ENCODE peak calls at places on chromosomes 2 and 18, in five cellular contexts. T is uterus, G is fibroblast of pulmonary artery, N is endothelial cell, H is GM13976. W is an unnamed sample.

GRCh38 chr18:13422541-13423147 is 204.1 kb downstream of the LDLRAD4 start:
- DNase-seq in T (no peak), G (no peak), N (no peak), H (no peak), W (no peak)

GRCh38 chr2:273338-273737 is 8.6 kb downstream of the ACP1 start:
- DNase-seq in T (no peak), G (no peak), N (no peak), H (no peak), W (no peak)

GRCh38 chr2:76808776-76809175 is 713.4 kb downstream of the LRRTM4 start:
- DNase-seq in T (no peak), G (no peak), N (no peak), H (no peak), W (no peak)

GRCh38 chr18:44198296-44199284 is 482.1 kb upstream of the SETBP1 start:
- DNase-seq in T (no peak), G (no peak), N (no peak), H (no peak), W (no peak)

GRCh38 chr18:61606068-61606660 is 272.9 kb downstream of the CDH20 start:
- DNase-seq in T (peak), G (peak), N (peak), H (no peak), W (no peak)

GRCh38 chr18:36808681-36809080 is 20.1 kb downstream of the TPGS2 start:
- DNase-seq in T (no peak), G (peak), N (no peak), H (no peak), W (no peak)

GRCh38 chr2:37616674-37616999 is 54.8 kb downstream of the CDC42EP3 start:
- DNase-seq in T (no peak), G (peak), N (no peak), H (no peak), W (no peak)

GRCh38 chr2:49444005-49444404 is 289.7 kb upstream of the FSHR start:
- DNase-seq in T (no peak), G (no peak), N (no peak), H (no peak), W (no peak)

DNA sequence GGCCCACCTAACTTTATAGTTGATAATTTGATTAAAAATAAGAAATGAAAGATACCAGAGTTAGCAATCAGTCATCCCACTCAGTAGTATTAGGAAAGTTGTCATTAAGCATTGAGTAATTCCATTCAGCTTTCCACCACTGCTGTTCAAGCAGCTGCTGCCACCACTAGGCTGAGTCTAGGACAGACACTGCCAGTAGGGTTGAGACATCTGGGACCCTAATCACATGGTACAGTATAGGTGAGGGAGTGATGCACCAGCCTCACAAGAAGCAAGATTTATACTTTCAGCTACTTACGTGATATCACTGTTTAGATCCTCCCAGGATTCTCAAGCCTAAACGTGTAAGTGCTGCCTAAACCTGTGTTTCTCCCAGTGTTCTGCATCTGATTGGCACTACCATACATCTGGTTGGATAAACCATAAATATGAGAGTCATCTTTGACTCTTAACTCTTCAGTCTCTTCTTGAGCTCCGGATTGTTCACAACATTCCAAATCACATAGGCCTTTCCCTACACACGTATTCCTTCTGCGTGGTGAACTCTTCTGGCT is 3.2 kb downstream of the UBXN4 start:
- DNase-seq in T (no peak), G (peak), N (peak), H (peak), W (no peak)
- TF ChIP-seq CTCF in T (no peak), G (peak), N (no peak), H (peak), W (peak)

DNA sequence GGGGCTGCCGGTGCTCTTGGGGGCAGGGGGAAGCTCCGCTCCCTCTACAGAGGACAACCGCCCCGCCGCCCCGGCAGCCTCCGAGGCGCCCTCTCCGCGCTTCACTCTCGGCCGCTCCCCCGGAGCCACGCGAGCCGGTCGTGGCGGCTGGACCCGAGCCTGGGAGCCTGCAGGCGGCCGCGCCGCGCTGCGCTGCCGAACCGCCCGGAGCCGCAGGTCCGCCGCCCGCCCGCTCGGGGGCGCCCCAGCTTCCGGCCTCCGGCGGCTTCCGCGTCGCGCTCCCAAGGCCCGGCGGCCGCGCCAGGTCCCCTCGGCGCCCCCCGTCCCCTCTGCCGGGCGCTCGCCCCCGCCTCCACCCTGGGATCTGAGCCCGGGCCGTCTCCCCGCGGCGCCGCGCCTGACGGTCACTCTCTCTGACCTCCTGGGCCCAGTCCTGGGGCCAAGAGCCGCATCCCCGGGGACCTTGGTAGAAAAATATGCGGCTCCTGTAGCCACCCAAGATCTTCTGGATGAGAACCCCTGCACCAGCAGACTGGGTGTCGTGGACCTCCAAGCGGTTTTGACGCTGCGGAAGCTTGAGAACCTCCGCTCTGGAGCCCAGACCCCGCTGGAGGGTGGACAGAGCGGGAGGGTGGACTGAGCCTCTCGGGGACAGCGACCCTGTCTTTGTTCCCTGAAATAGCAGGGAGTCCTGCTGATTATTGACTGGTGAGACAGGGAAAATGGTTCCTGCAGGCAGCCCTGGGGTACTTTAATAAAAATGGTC is 44.3 kb downstream of the SERTAD2 start:
- DNase-seq in T (peak), G (peak), N (peak), H (peak), W (peak)
- TF ChIP-seq CTCF in T (peak), G (no peak), N (peak), H (peak), W (peak)

GRCh38 chr18:39737869-39738268 is 2172.3 kb upstream of the CELF4 start:
- DNase-seq in T (no peak), G (no peak), N (no peak), H (no peak), W (no peak)

DNA sequence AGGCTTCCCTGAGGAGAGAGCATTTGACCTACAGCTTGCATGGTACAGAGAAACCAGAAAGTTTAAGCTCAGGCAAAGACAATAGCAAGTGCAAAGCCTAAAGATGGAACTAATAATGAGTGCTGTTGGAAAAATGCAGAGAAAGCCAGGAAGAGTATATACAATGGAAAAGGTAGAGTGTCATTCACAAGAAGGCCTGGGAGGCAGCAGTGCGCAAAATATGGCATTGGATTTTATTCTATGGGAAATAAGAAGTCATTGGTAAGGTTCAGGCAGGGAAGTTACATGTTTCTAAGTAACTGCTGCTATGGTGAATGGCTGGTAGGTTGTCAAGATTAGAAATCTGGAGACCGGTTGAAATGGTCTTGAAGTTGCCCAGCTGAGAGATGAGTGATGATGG is 2167.3 kb upstream of the CELF4 start:
- DNase-seq in T (no peak), G (no peak), N (no peak), H (no peak), W (no peak)
- TF ChIP-seq CTCF in T (no peak), G (peak), N (no peak), H (no peak), W (peak)

GRCh38 chr2:32702303-32703064 is 74.6 kb downstream of the TTC27 start:
- DNase-seq in T (no peak), G (no peak), N (no peak), H (no peak), W (no peak)
- TF ChIP-seq CTCF in T (no peak), G (no peak), N (no peak), H (no peak), W (no peak)

DNA sequence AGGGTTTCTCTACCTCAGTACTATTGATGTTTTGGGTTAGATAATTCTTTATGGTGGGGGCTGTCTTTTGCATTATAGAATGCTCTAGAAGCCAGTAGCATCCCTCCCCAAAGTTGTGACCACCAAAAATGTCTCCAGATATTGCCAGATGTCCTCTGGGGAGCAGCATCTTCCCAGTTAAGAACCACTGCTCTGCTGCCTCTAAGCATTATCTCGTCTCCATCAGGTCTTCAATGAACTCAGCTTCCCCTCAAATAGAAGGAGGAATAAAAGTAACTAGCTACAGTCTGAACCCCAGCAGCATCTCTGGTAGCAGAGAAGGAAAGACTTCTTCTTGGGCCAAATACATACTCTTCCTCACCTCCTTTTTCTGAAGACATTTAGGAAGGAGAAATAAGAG is 244.1 kb downstream of the AGPS start:
- DNase-seq in T (no peak), G (no peak), N (no peak), H (no peak), W (no peak)
- TF ChIP-seq CTCF in T (no peak), G (no peak), N (no peak), H (no peak), W (no peak)

GRCh38 chr18:52874774-52875173 is 534.8 kb downstream of the DCC start:
- DNase-seq in T (no peak), G (no peak), N (no peak), H (no peak), W (no peak)

GRCh38 chr18:52869349-52869923 is 529.4 kb downstream of the DCC start:
- DNase-seq in T (no peak), G (no peak), N (no peak), H (no peak), W (no peak)

GRCh38 chr18:52875711-52876110 is 535.7 kb downstream of the DCC start:
- DNase-seq in T (no peak), G (no peak), N (no peak), H (no peak), W (no peak)

GRCh38 chr18:52869942-52870907 is 530.2 kb downstream of the DCC start:
- DNase-seq in T (no peak), G (no peak), N (peak), H (peak), W (no peak)
- TF ChIP-seq CTCF in T (no peak), G (no peak), N (no peak), H (no peak), W (peak)

DNA sequence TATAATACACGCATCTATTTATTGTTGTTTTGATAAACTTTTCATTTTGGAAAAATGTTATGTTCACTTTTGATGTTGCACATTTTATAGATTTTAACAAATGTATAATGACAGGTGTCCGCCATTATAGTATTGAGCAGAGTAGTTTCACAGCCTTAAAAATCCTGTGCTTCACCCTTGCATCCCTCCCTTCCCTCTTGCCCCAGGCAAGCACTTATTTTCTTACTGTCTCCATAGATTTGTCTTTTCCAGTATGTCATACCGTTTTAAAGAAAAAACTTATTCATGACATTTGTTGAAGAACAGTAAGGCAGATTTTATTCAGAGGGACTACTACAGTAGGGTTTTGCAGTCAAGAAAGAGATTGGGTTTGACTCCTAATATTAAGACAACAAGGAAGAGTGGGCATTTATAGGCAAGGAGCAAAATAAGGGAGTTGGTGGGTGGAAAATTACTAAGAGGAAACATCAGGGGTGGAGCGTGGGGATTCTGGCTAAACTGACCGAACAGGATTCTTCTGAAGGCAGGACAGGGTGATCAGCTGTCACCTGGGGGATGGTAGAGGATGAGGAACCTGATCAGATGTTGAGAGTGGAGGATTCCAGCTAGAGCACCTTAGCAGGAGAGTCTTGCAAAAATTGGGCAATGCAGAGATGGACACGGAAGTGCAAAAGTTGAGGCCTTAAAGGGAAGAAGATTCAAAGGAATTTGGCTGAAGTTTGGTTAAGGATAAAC is 108.8 kb downstream of the NCK2 start:
- DNase-seq in T (no peak), G (no peak), N (no peak), H (no peak), W (no peak)
- TF ChIP-seq CTCF in T (no peak), G (no peak), N (no peak), H (no peak), W (no peak)

GRCh38 chr2:176093145-176093888 is 796 bp downstream of the HOXD13 start:
- DNase-seq in T (no peak), G (no peak), N (no peak), H (no peak), W (no peak)
- TF ChIP-seq CTCF in T (no peak), G (no peak), N (no peak), H (no peak), W (peak)

DNA sequence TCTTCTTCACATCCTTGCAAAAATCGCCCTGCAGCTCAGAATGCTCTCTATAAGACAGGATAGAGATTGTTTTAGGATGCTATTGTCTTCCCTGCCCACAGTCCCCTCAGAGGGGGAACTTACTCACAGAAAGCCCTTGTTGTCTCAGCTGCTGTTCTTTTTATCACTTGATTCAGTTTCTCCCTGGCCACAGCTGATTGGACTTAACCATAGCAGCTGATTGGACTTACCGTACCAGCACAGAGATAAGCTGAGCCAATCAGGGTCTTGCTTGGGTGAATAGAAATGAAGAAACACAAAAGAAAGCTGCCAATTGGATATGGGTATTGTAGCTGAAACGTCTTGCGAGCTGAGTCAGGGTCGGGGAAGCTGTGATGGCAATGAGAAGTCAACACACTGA is 194.2 kb upstream of the MEX3C start:
- DNase-seq in T (no peak), G (no peak), N (no peak), H (no peak), W (no peak)
- TF ChIP-seq CTCF in T (no peak), G (no peak), N (no peak), H (no peak), W (no peak)

DNA sequence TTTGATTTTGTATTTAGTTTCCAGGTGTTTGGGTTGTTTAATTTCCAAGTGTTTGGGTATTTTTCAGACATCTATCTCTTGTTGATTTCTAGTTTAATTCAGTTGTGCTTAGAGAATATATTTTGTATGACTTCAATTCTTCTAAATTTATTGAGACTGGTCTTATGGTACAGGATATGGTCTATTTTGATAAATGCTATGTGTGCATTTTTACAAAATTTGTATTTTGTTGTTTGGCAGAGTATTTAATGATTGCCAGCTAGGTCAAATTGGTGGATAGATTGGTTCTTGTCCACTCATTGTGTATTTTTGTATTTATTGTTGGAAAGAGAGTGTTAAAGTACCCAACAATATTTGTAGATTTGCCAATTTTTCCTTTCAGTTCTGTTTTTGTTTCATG is 23.7 kb upstream of the LAMA1 start:
- DNase-seq in T (no peak), G (no peak), N (no peak), H (no peak), W (no peak)
- TF ChIP-seq CTCF in T (no peak), G (no peak), N (no peak), H (no peak), W (no peak)

W was measured in progenitor cell of endocrine pancreas.